ENCODE peak calls at places on chromosomes 7 and 10, in four cellular contexts. One of them, this sample, is unnamed.

GRCh38 chr10:13268841-13269240 is 31.0 kb downstream of the PHYH start:
- DNase-seq in AG08395: no peak
- DNase-seq in CD4-positive, alpha-beta T cell: no peak
- DNase-seq in fibroblast of lung: no peak
- DNase-seq in this sample: peak

GRCh38 chr10:86346169-86346793 is 20.3 kb downstream of the GRID1 start:
- DNase-seq in fibroblast of lung: no peak
- DNase-seq in CD4-positive, alpha-beta T cell: no peak
- DNase-seq in AG08395: no peak
- DNase-seq in this sample: no peak

GRCh38 chr10:121132278-121132672 is 281.1 kb downstream of the WDR11 start:
- DNase-seq in fibroblast of lung: no peak
- DNase-seq in CD4-positive, alpha-beta T cell: no peak
- DNase-seq in AG08395: no peak
- DNase-seq in this sample: no peak

GRCh38 chr7:111510584-111511378 is 51.5 kb downstream of the IMMP2L start:
- DNase-seq in CD4-positive, alpha-beta T cell: no peak
- DNase-seq in AG08395: no peak
- DNase-seq in fibroblast of lung: no peak
- DNase-seq in this sample: no peak

GRCh38 chr10:30639946-30640786 is 10.6 kb upstream of the LYZL2 start:
- DNase-seq in fibroblast of lung: peak
- DNase-seq in CD4-positive, alpha-beta T cell: no peak
- DNase-seq in AG08395: peak
- DNase-seq in this sample: peak

GRCh38 chr10:61475449-61475873 is 22.3 kb upstream of the TMEM26 start:
- DNase-seq in AG08395: peak
- DNase-seq in CD4-positive, alpha-beta T cell: no peak
- DNase-seq in fibroblast of lung: peak
- DNase-seq in this sample: peak

GRCh38 chr7:105656922-105657521 is 75.7 kb upstream of the EFCAB10 start:
- DNase-seq in AG08395: peak
- DNase-seq in CD4-positive, alpha-beta T cell: peak
- DNase-seq in fibroblast of lung: peak
- DNase-seq in this sample: no peak

GRCh38 chr10:29736325-29737208 is 101.8 kb upstream of the SVIL start:
- DNase-seq in CD4-positive, alpha-beta T cell: peak
- DNase-seq in AG08395: peak
- DNase-seq in fibroblast of lung: peak
- DNase-seq in this sample: peak

GRCh38 chr7:126569402-126569801 is 683.3 kb downstream of the GRM8 start:
- DNase-seq in CD4-positive, alpha-beta T cell: no peak
- DNase-seq in AG08395: no peak
- DNase-seq in fibroblast of lung: no peak
- DNase-seq in this sample: no peak

GRCh38 chr10:122342293-122343134 is 32.0 kb upstream of the PLEKHA1 start:
- DNase-seq in AG08395: peak
- DNase-seq in CD4-positive, alpha-beta T cell: peak
- DNase-seq in fibroblast of lung: peak
- DNase-seq in this sample: peak

GRCh38 chr10:21273400-21273968 is 252.0 kb downstream of the SKIDA1 start:
- DNase-seq in fibroblast of lung: no peak
- DNase-seq in CD4-positive, alpha-beta T cell: no peak
- DNase-seq in AG08395: no peak
- DNase-seq in this sample: no peak

GRCh38 chr7:157310676-157311185 is 26.1 kb upstream of the DNAJB6 start:
- DNase-seq in AG08395: no peak
- DNase-seq in CD4-positive, alpha-beta T cell: no peak
- DNase-seq in fibroblast of lung: no peak
- DNase-seq in this sample: no peak

GRCh38 chr7:73703985-73704639 is 15.4 kb downstream of the STX1A start:
- DNase-seq in fibroblast of lung: peak
- DNase-seq in AG08395: peak
- DNase-seq in CD4-positive, alpha-beta T cell: no peak
- DNase-seq in this sample: peak

GRCh38 chr7:139774376-139774775 is 3.4 kb downstream of the HIPK2 start:
- DNase-seq in CD4-positive, alpha-beta T cell: no peak
- DNase-seq in fibroblast of lung: peak
- DNase-seq in AG08395: peak
- DNase-seq in this sample: peak

GRCh38 chr7:158828343-158829020 is 827 bp downstream of the ESYT2 start:
- DNase-seq in CD4-positive, alpha-beta T cell: no peak
- DNase-seq in fibroblast of lung: no peak
- DNase-seq in AG08395: no peak
- DNase-seq in this sample: peak

GRCh38 chr10:1903982-1904381 is 166.7 kb upstream of the ADARB2 start:
- DNase-seq in CD4-positive, alpha-beta T cell: no peak
- DNase-seq in fibroblast of lung: no peak
- DNase-seq in AG08395: no peak
- DNase-seq in this sample: no peak

GRCh38 chr10:18610517-18610916 is 40.9 kb downstream of the NSUN6 start:
- DNase-seq in AG08395: peak
- DNase-seq in fibroblast of lung: peak
- DNase-seq in CD4-positive, alpha-beta T cell: no peak
- DNase-seq in this sample: peak

GRCh38 chr7:2032030-2032875 is 200.5 kb downstream of the MAD1L1 start:
- DNase-seq in CD4-positive, alpha-beta T cell: no peak
- DNase-seq in AG08395: no peak
- DNase-seq in fibroblast of lung: peak
- DNase-seq in this sample: peak

GRCh38 chr10:99529483-99530107 is 3.1 kb upstream of the NKX2-3 start:
- DNase-seq in fibroblast of lung: peak
- DNase-seq in CD4-positive, alpha-beta T cell: no peak
- DNase-seq in AG08395: no peak
- DNase-seq in this sample: no peak

GRCh38 chr10:51251110-51251509 is 176.8 kb downstream of the PRKG1 start:
- DNase-seq in fibroblast of lung: no peak
- DNase-seq in CD4-positive, alpha-beta T cell: no peak
- DNase-seq in AG08395: no peak
- DNase-seq in this sample: peak

GRCh38 chr10:30270247-30270646 is 78.8 kb downstream of the MTPAP start:
- DNase-seq in fibroblast of lung: peak
- DNase-seq in AG08395: peak
- DNase-seq in CD4-positive, alpha-beta T cell: no peak
- DNase-seq in this sample: peak

GRCh38 chr10:30447125-30447799 is 13.3 kb downstream of the MAP3K8 start:
- DNase-seq in CD4-positive, alpha-beta T cell: no peak
- DNase-seq in fibroblast of lung: peak
- DNase-seq in AG08395: no peak
- DNase-seq in this sample: peak

GRCh38 chr7:148397555-148397954 is 193.0 kb upstream of the C7orf33 start:
- DNase-seq in fibroblast of lung: no peak
- DNase-seq in CD4-positive, alpha-beta T cell: no peak
- DNase-seq in AG08395: no peak
- DNase-seq in this sample: no peak

GRCh38 chr10:103186128-103186527 is 6.9 kb downstream of the NT5C2 start:
- DNase-seq in AG08395: no peak
- DNase-seq in fibroblast of lung: peak
- DNase-seq in CD4-positive, alpha-beta T cell: no peak
- DNase-seq in this sample: no peak

GRCh38 chr7:134696261-134696660 is 49.6 kb downstream of the BPGM start:
- DNase-seq in fibroblast of lung: no peak
- DNase-seq in CD4-positive, alpha-beta T cell: no peak
- DNase-seq in AG08395: no peak
- DNase-seq in this sample: no peak

GRCh38 chr10:34491666-34492065 is 323.4 kb downstream of the PARD3 start:
- DNase-seq in CD4-positive, alpha-beta T cell: no peak
- DNase-seq in AG08395: no peak
- DNase-seq in fibroblast of lung: peak
- DNase-seq in this sample: peak

GRCh38 chr10:80278480-80278879 is 11.0 kb downstream of the MAT1A start:
- DNase-seq in CD4-positive, alpha-beta T cell: no peak
- DNase-seq in fibroblast of lung: no peak
- DNase-seq in AG08395: no peak
- DNase-seq in this sample: no peak

This sample was measured in cardiac fibroblast.